ENCODE peak calls at places on chromosomes 1 and 21, in six cellular contexts. O, D, T, M, V and F are unnamed samples. For H3K36me3, the result is how much of the 10 kb centered on the place peaks cover.

GRCh38 chr1:186875874-186876273 is 47.1 kb downstream of the PLA2G4A start:
- DNase-seq in M (peak), O (no peak), V (no peak), T (no peak), D (no peak), F (no peak)

GRCh38 chr1:228986093-228986904 is 251.0 kb downstream of the RHOU start:
- DNase-seq in M (no peak), D (peak), V (peak), O (peak), T (peak), F (no peak)

GRCh38 chr1:18256318-18257235 is 149.0 kb downstream of the IGSF21 start:
- DNase-seq in O (no peak), T (no peak), D (peak), M (peak), V (peak), F (peak)

GRCh38 chr1:224357626-224358124 is 996 bp downstream of the CNIH4 start:
- DNase-seq in M (peak), T (no peak), V (peak), O (no peak), D (no peak), F (no peak)

GRCh38 chr1:51305371-51305823 is 25.0 kb downstream of the TTC39A start:
- DNase-seq in V (no peak), D (peak), M (no peak), T (no peak), O (no peak), F (peak)

GRCh38 chr1:183685112-183685713 is 32.1 kb upstream of the APOBEC4 start:
- DNase-seq in T (no peak), M (peak), V (peak), O (no peak), D (no peak), F (peak)

GRCh38 chr1:86774305-86775304 is 70.2 kb downstream of the SH3GLB1 start:
- DNase-seq in D (peak), M (peak), V (peak), O (peak), T (peak), F (peak)

GRCh38 chr1:35560256-35561225 is 2.9 kb downstream of the NCDN start:
- DNase-seq in O (peak), M (no peak), D (peak), V (no peak), T (peak), F (no peak)

GRCh38 chr1:81304187-81304586 is 496.5 kb upstream of the ADGRL2 start:
- DNase-seq in D (no peak), M (peak), O (no peak), V (peak), T (no peak), F (no peak)

GRCh38 chr1:89065077-89065868 is at the start of gene GBP1:
- DNase-seq in D (no peak), M (peak), T (no peak), V (peak), O (no peak), F (no peak)

GRCh38 chr1:150362721-150363425 is 1.1 kb upstream of the RPRD2 start:
- DNase-seq in O (no peak), V (no peak), T (no peak), D (no peak), M (no peak), F (no peak)

GRCh38 chr1:76053021-76053420 is 21.5 kb upstream of the ST6GALNAC3 start:
- DNase-seq in V (no peak), T (no peak), M (no peak), O (no peak), D (no peak), F (no peak)

GRCh38 chr1:175466556-175466955 is 274.0 kb upstream of the KIAA0040 start:
- DNase-seq in T (no peak), M (no peak), V (no peak), D (no peak), O (no peak), F (no peak)

GRCh38 chr21:45279446-45280177 is 8.1 kb downstream of the POFUT2 start:
- DNase-seq in D (no peak), T (no peak), O (peak), V (no peak), M (no peak), F (peak)
- H3K36me3 ChIP-seq in D (under half), T (under half), O (half or more), V (under half), M (under half), F (half or more)

GRCh38 chr1:162554258-162554657 is 7.3 kb upstream of the UAP1 start:
- DNase-seq in T (no peak), D (no peak), O (no peak), M (peak), V (peak), F (no peak)
- H3K36me3 ChIP-seq in T (under half), D (under half), O (under half), M (under half), V (under half), F (under half)

GRCh38 chr21:43750339-43751033 is 25.6 kb downstream of the CSTB start:
- DNase-seq in V (no peak), D (no peak), T (no peak), M (no peak), O (peak), F (no peak)
- H3K36me3 ChIP-seq in V (under half), D (under half), T (under half), M (under half), O (half or more), F (half or more)

DNA sequence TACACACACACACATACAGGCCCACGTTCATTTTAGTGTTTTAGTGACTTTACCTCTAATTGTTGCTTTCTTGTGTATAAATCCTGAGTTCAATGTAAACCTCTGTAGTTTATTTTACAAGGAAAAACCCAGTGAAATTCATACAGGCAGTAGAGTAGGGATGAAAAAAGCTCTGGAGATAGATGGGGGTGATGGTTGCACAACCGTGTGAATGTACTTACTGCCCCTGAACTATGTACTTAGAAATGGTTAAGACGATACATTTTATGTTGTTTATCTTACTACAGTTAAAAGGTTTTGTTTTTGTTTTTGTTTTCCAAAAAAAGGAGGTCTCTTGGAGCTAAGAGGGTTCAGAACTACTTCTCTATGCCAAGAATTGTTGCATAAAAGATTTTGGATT is 29.7 kb upstream of the PRDM15 start:
- DNase-seq in M (no peak), O (no peak), V (no peak), D (no peak), T (no peak), F (no peak)
- H3K36me3 ChIP-seq in M (under half), O (under half), V (under half), D (under half), T (under half), F (half or more)